ENCODE peak calls at places on chromosomes 4 and X, in four cellular contexts. One of them, this sample, is unnamed. For H3K4me1, the result is how much of the 10 kb centered on the place peaks cover.

GRCh38 chrX:153448556-153449280 is 2.9 kb upstream of the TREX2 start:
- DNase-seq in body of pancreas: no peak
- DNase-seq in vagina: no peak
- DNase-seq in K562: no peak
- DNase-seq in this sample: no peak

GRCh38 chrX:13700380-13700779 is 11.5 kb downstream of the RAB9A start:
- DNase-seq in body of pancreas: no peak
- DNase-seq in vagina: no peak
- DNase-seq in K562: no peak
- DNase-seq in this sample: no peak

GRCh38 chr4:67531349-67531748 is 14.0 kb downstream of the CENPC start:
- DNase-seq in body of pancreas: no peak
- DNase-seq in vagina: no peak
- DNase-seq in K562: no peak
- DNase-seq in this sample: no peak

GRCh38 chrX:131677655-131678628 is 134.1 kb downstream of the OR13H1 start:
- DNase-seq in body of pancreas: peak
- DNase-seq in vagina: no peak
- DNase-seq in K562: peak
- DNase-seq in this sample: no peak

GRCh38 chr4:81504685-81505598 is 33.2 kb upstream of the RASGEF1B start:
- DNase-seq in body of pancreas: peak
- DNase-seq in vagina: no peak
- DNase-seq in K562: no peak
- DNase-seq in this sample: peak

GRCh38 chrX:10685923-10686595 is 65.7 kb upstream of the MID1 start:
- DNase-seq in body of pancreas: no peak
- DNase-seq in vagina: no peak
- DNase-seq in K562: no peak
- DNase-seq in this sample: no peak

GRCh38 chr4:168574581-168575295 is 77.9 kb downstream of the PALLD start:
- DNase-seq in body of pancreas: no peak
- DNase-seq in vagina: no peak
- DNase-seq in K562: no peak
- DNase-seq in this sample: no peak

GRCh38 chr4:103915224-103915869 is 195.6 kb upstream of the TACR3 start:
- DNase-seq in body of pancreas: no peak
- DNase-seq in vagina: no peak
- DNase-seq in K562: peak
- DNase-seq in this sample: no peak

GRCh38 chr4:10055871-10056270 is 34.6 kb upstream of the SLC2A9 start:
- DNase-seq in body of pancreas: no peak
- DNase-seq in vagina: no peak
- DNase-seq in K562: no peak
- DNase-seq in this sample: no peak

GRCh38 chrX:102154900-102155805 is 624 bp downstream of the BEX5 start:
- DNase-seq in body of pancreas: peak
- DNase-seq in vagina: no peak
- DNase-seq in K562: no peak
- DNase-seq in this sample: no peak

GRCh38 chr4:31984872-31985271 is 1264.7 kb downstream of the PCDH7 start:
- DNase-seq in body of pancreas: no peak
- DNase-seq in vagina: no peak
- DNase-seq in K562: no peak
- DNase-seq in this sample: no peak

DNA sequence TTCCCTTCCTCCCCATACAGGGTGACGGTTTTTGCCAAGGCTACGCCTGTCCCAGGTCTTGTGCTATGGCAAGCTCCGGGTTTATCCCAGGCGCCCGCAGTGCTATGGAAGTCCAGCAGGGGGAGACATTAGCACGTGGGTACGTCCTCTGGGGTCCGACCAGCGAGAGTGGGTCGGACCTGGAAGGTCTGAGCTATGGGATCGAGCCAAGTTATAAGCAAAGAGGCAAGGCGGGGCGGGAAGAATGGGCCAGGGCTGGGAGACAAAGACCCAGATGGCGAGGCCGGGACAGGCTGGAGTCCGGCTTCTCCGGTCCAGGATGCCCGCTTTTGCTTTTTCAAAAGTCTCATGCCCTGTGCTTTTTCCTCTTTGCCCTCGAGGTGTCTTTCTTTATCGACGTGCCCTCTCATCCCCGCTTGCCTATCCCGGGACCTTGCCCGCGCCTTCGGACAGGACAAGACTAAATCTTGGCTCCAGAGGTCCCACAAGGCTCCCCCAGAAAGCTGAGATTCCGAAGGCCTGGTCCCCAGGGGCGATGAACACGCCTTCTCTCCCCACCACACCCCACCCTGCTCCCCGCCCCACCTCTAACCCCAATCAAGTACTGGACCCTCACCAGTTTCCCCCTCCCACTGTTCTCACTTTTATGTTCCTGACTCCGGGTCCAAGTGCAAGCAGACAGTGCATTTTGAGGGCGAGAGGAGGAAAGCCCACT is 816 bp upstream of the EFNB1 start:
- DNase-seq in body of pancreas: peak
- DNase-seq in vagina: peak
- DNase-seq in K562: peak
- DNase-seq in this sample: peak
- TF ChIP-seq POLR2A in body of pancreas: no peak
- TF ChIP-seq POLR2A in vagina: no peak
- TF ChIP-seq POLR2A in K562: no peak
- TF ChIP-seq POLR2A in this sample: no peak

DNA sequence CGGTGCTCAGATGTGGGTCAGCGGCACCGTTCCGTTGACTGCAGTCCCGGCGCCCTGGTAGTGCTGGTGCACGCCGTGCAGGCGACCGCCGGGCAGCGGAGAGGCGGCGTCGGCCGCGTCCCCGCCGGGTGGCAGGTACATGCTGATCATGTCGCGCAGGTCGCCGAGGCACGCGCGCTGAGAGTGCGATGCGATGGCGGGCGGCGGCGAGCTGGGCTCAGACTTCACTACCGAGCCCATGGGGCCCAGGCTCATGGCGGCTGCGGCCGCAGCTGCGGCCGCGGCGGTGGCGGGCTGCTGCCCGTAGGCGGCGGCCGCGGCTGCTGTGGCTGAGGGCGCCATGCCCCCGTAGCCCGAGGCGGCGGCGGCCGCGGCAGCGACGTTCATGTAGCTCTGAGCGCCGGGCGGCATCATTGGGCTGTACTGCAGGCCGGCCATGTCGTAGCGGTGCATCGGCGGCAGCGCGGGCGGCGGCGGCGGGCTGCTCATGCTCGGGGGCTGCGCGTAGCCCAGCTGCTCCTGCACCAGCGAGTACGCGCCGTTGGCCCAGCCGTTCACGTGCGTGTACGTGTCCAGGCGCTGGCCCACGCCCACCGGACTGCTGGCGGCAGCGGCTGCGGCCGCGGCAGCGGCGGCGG is 1.0 kb downstream of the SOX3 start:
- DNase-seq in body of pancreas: peak
- DNase-seq in vagina: no peak
- DNase-seq in K562: no peak
- DNase-seq in this sample: no peak
- H3K4me3 ChIP-seq in body of pancreas: no peak
- H3K4me3 ChIP-seq in vagina: peak
- H3K4me3 ChIP-seq in K562: no peak
- H3K4me3 ChIP-seq in this sample: no peak

GRCh38 chr4:155708782-155709181 is 42.1 kb downstream of the GUCY1A1 start:
- DNase-seq in body of pancreas: no peak
- DNase-seq in vagina: no peak
- DNase-seq in K562: no peak
- DNase-seq in this sample: no peak

GRCh38 chr4:155704841-155705404 is 38.3 kb downstream of the GUCY1A1 start:
- DNase-seq in body of pancreas: no peak
- DNase-seq in vagina: no peak
- DNase-seq in K562: no peak
- DNase-seq in this sample: no peak

GRCh38 chr4:155709878-155710277 is 43.2 kb downstream of the GUCY1A1 start:
- DNase-seq in body of pancreas: no peak
- DNase-seq in vagina: no peak
- DNase-seq in K562: no peak
- DNase-seq in this sample: no peak

GRCh38 chr4:155705664-155706063 is 39.0 kb downstream of the GUCY1A1 start:
- DNase-seq in body of pancreas: no peak
- DNase-seq in vagina: no peak
- DNase-seq in K562: no peak
- DNase-seq in this sample: no peak

GRCh38 chr4:155707251-155707650 is 40.6 kb downstream of the GUCY1A1 start:
- DNase-seq in body of pancreas: no peak
- DNase-seq in vagina: no peak
- DNase-seq in K562: no peak
- DNase-seq in this sample: no peak
- H3K4me1 ChIP-seq in body of pancreas: under half
- H3K4me1 ChIP-seq in vagina: under half
- H3K4me1 ChIP-seq in K562: under half
- H3K4me1 ChIP-seq in this sample: under half

GRCh38 chr4:159224412-159224811 is 121.5 kb downstream of the RAPGEF2 start:
- DNase-seq in body of pancreas: no peak
- DNase-seq in vagina: no peak
- DNase-seq in K562: no peak
- DNase-seq in this sample: no peak

GRCh38 chr4:159227984-159228383 is 125.1 kb downstream of the RAPGEF2 start:
- DNase-seq in body of pancreas: peak
- DNase-seq in vagina: no peak
- DNase-seq in K562: no peak
- DNase-seq in this sample: peak

GRCh38 chr4:159227378-159227777 is 124.5 kb downstream of the RAPGEF2 start:
- DNase-seq in body of pancreas: no peak
- DNase-seq in vagina: no peak
- DNase-seq in K562: no peak
- DNase-seq in this sample: no peak

GRCh38 chr4:159232465-159233106 is 129.7 kb downstream of the RAPGEF2 start:
- DNase-seq in body of pancreas: no peak
- DNase-seq in vagina: no peak
- DNase-seq in K562: no peak
- DNase-seq in this sample: no peak

GRCh38 chr4:159229164-159229563 is 126.3 kb downstream of the RAPGEF2 start:
- DNase-seq in body of pancreas: no peak
- DNase-seq in vagina: no peak
- DNase-seq in K562: no peak
- DNase-seq in this sample: no peak
- TF ChIP-seq POLR2A in body of pancreas: no peak
- TF ChIP-seq POLR2A in vagina: no peak
- TF ChIP-seq POLR2A in K562: no peak
- TF ChIP-seq POLR2A in this sample: no peak

GRCh38 chr4:7909966-7910720 is 29.5 kb downstream of the AFAP1 start:
- DNase-seq in body of pancreas: peak
- DNase-seq in vagina: no peak
- DNase-seq in K562: no peak
- DNase-seq in this sample: no peak
- H3K4me3 ChIP-seq in body of pancreas: no peak
- H3K4me3 ChIP-seq in vagina: no peak
- H3K4me3 ChIP-seq in K562: no peak
- H3K4me3 ChIP-seq in this sample: peak

GRCh38 chr4:77582716-77583115 is 22.9 kb upstream of the CXCL13 start:
- DNase-seq in body of pancreas: no peak
- DNase-seq in vagina: no peak
- DNase-seq in K562: no peak
- DNase-seq in this sample: no peak
- H3K4me1 ChIP-seq in body of pancreas: under half
- H3K4me1 ChIP-seq in vagina: under half
- H3K4me1 ChIP-seq in K562: under half
- H3K4me1 ChIP-seq in this sample: under half

GRCh38 chrX:24148535-24149345 is 789 bp upstream of the ZFX start:
- DNase-seq in body of pancreas: peak
- DNase-seq in vagina: no peak
- DNase-seq in K562: no peak
- DNase-seq in this sample: no peak

GRCh38 chrX:24151513-24151912 is 2.0 kb downstream of the ZFX start:
- DNase-seq in body of pancreas: no peak
- DNase-seq in vagina: no peak
- DNase-seq in K562: no peak
- DNase-seq in this sample: no peak

GRCh38 chrX:24149346-24150050 is at the start of gene ZFX:
- DNase-seq in body of pancreas: peak
- DNase-seq in vagina: no peak
- DNase-seq in K562: peak
- DNase-seq in this sample: no peak

GRCh38 chrX:24148118-24148517 is 1.4 kb upstream of the ZFX start:
- DNase-seq in body of pancreas: no peak
- DNase-seq in vagina: no peak
- DNase-seq in K562: no peak
- DNase-seq in this sample: no peak

DNA sequence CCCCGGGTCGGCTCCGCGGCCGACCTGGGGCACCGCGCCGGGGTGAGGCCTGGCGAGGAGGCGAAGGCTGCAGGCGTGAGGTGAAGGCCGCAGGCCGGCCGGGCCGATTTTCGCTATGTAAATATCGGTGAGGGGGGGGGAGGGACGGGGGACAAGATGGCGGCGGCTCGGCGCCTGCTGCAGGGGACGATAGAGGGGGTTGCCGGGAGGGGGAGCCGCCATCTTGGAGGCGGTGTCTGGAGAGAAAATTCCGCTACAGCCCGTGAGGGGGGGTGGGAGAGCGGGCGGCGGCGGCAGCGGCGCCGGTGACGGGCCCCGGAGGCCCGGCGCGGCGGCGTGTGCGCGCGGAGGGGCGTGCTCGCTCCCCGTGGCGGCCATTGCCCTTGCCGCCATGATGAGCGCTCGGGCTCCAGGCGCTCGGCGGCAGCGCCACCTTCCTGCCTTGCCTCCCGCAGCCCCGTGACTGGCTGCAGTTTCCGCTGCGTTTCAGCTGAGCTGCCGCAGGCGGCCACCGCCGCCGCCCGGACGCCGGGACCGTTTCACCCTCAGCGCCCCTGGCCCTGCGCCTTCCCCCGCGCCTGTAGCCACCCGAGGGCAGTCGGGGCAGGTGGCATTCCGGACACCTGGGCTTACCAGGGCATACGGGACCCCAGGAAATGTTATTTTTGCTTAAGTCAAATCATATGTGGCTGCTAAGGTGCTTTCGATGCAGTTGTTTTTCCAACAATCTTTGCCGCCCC is 692 bp downstream of the ZFX start:
- DNase-seq in body of pancreas: peak
- DNase-seq in vagina: peak
- DNase-seq in K562: peak
- DNase-seq in this sample: peak
- TF ChIP-seq POLR2A in body of pancreas: peak
- TF ChIP-seq POLR2A in vagina: no peak
- TF ChIP-seq POLR2A in K562: peak
- TF ChIP-seq POLR2A in this sample: peak

GRCh38 chrX:71253253-71254091 is 468 bp downstream of the ZMYM3 start:
- DNase-seq in body of pancreas: peak
- DNase-seq in vagina: no peak
- DNase-seq in K562: peak
- DNase-seq in this sample: peak

GRCh38 chrX:71250856-71251255 is 3.1 kb downstream of the ZMYM3 start:
- DNase-seq in body of pancreas: no peak
- DNase-seq in vagina: no peak
- DNase-seq in K562: no peak
- DNase-seq in this sample: no peak

GRCh38 chrX:71251456-71251973 is 2.4 kb downstream of the ZMYM3 start:
- DNase-seq in body of pancreas: no peak
- DNase-seq in vagina: no peak
- DNase-seq in K562: no peak
- DNase-seq in this sample: no peak

GRCh38 chrX:71254092-71254941 is at the start of gene ZMYM3:
- DNase-seq in body of pancreas: peak
- DNase-seq in vagina: no peak
- DNase-seq in K562: peak
- DNase-seq in this sample: peak

GRCh38 chrX:71252221-71252620 is 1.7 kb downstream of the ZMYM3 start:
- DNase-seq in body of pancreas: no peak
- DNase-seq in vagina: no peak
- DNase-seq in K562: no peak
- DNase-seq in this sample: no peak
- H3K4me3 ChIP-seq in body of pancreas: no peak
- H3K4me3 ChIP-seq in vagina: no peak
- H3K4me3 ChIP-seq in K562: peak
- H3K4me3 ChIP-seq in this sample: no peak

GRCh38 chr4:3083732-3084131 is 9.3 kb downstream of the HTT start:
- DNase-seq in body of pancreas: no peak
- DNase-seq in vagina: no peak
- DNase-seq in K562: no peak
- DNase-seq in this sample: no peak
- H3K4me1 ChIP-seq in body of pancreas: under half
- H3K4me1 ChIP-seq in vagina: under half
- H3K4me1 ChIP-seq in K562: under half
- H3K4me1 ChIP-seq in this sample: under half